ENCODE peak calls at places on chromosomes 5 and 9, in four cellular contexts. L is H1, F is mesendoderm, W is IMR-90. I is an unnamed sample.

GRCh38 chr9:129640871-129641750 is 840 bp downstream of the ASB6 start:
- DNase-seq in L (no peak), F (no peak), W (no peak), I (no peak)

GRCh38 chr9:13491138-13491492 is 211.6 kb upstream of the MPDZ start:
- DNase-seq in F (no peak), L (no peak), W (no peak), I (no peak)

GRCh38 chr9:105053209-105053652 is 125.3 kb upstream of the ABCA1 start:
- DNase-seq in W (peak), L (no peak), F (no peak), I (no peak)

GRCh38 chr9:89929315-89929714 is 324.5 kb downstream of the GADD45G start:
- DNase-seq in F (no peak), W (no peak), L (no peak), I (no peak)

GRCh38 chr5:17854901-17855300 is 220.6 kb downstream of the TAF11L14 start:
- DNase-seq in L (no peak), F (no peak), W (no peak), I (no peak)

GRCh38 chr5:1241509-1242080 is 16.4 kb downstream of the SLC6A18 start:
- DNase-seq in L (no peak), W (no peak), F (no peak), I (no peak)

GRCh38 chr5:16894236-16895057 is 41.6 kb downstream of the MYO10 start:
- DNase-seq in F (peak), L (no peak), W (peak), I (no peak)

GRCh38 chr5:84438456-84438855 is 53.8 kb upstream of the EDIL3 start:
- DNase-seq in W (peak), F (no peak), L (no peak), I (no peak)

GRCh38 chr5:20562545-20562944 is 574.5 kb upstream of the CDH18 start:
- DNase-seq in W (no peak), F (no peak), L (no peak), I (no peak)

GRCh38 chr9:92631452-92632211 is 38.3 kb downstream of the IPPK start:
- DNase-seq in L (no peak), W (no peak), F (no peak), I (peak)

GRCh38 chr5:172038167-172038566 is 31.7 kb upstream of the FBXW11 start:
- DNase-seq in L (no peak), F (no peak), W (no peak), I (no peak)

GRCh38 chr9:7342229-7342628 is 457.3 kb downstream of the DMAC1 start:
- DNase-seq in L (no peak), F (no peak), W (no peak), I (no peak)

GRCh38 chr5:75909223-75909622 is 174.0 kb upstream of the SV2C start:
- DNase-seq in L (no peak), F (no peak), W (no peak), I (no peak)
- H4K5ac ChIP-seq in L (no peak), F (no peak), W (no peak), I (no peak)

GRCh38 chr9:110308504-110309109 is 29.1 kb downstream of the TXNDC8 start:
- DNase-seq in F (no peak), L (no peak), W (no peak), I (no peak)
- H3K4me2 ChIP-seq in F (no peak), L (no peak), W (no peak), I (no peak)

GRCh38 chr9:97906236-97906831 is 16.0 kb downstream of the TRMO start:
- DNase-seq in L (no peak), F (no peak), W (no peak), I (no peak)
- H4K5ac ChIP-seq in L (no peak), F (no peak), W (no peak), I (no peak)

GRCh38 chr5:147140558-147140957 is 94.3 kb upstream of the STK32A start:
- DNase-seq in L (no peak), W (no peak), F (no peak), I (no peak)

GRCh38 chr5:147148715-147149114 is 86.1 kb upstream of the STK32A start:
- DNase-seq in W (no peak), L (no peak), F (no peak), I (no peak)

DNA sequence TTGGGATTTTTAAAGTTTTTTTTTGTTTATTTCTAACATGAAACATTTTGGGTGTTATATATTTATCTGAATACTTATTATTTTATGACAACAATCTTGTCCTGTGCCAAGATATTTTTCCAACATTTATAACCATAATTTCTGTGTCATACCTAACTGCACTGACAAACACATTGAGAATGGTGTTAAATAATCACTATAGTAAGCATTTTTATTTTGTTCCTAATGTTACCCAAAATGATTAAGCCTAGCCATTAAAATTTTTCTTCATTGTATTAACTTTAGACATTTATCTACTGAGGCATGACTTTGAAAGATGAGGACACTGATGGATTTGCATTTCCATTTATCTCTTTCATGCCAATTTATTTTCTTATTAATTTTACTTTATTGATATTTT is 91.6 kb upstream of the STK32A start:
- DNase-seq in W (no peak), F (no peak), L (no peak), I (no peak)
- H3K4me2 ChIP-seq in W (no peak), F (no peak), L (no peak), I (no peak)

GRCh38 chr5:150092159-150092787 is 5.9 kb upstream of the CSF1R start:
- DNase-seq in L (peak), F (no peak), W (no peak), I (no peak)
- H4K5ac ChIP-seq in L (no peak), F (no peak), W (no peak), I (no peak)

GRCh38 chr9:84669293-84670105 is at the start of gene NTRK2:
- DNase-seq in W (peak), F (peak), L (peak), I (peak)

GRCh38 chr9:84668204-84669007 is 1.1 kb upstream of the NTRK2 start:
- DNase-seq in W (peak), F (peak), L (peak), I (peak)

GRCh38 chr9:84670106-84670800 is 724 bp downstream of the NTRK2 start:
- DNase-seq in F (peak), W (no peak), L (peak), I (peak)

GRCh38 chr9:84669008-84669292 is 579 bp upstream of the NTRK2 start:
- DNase-seq in W (no peak), L (no peak), F (no peak), I (no peak)

DNA sequence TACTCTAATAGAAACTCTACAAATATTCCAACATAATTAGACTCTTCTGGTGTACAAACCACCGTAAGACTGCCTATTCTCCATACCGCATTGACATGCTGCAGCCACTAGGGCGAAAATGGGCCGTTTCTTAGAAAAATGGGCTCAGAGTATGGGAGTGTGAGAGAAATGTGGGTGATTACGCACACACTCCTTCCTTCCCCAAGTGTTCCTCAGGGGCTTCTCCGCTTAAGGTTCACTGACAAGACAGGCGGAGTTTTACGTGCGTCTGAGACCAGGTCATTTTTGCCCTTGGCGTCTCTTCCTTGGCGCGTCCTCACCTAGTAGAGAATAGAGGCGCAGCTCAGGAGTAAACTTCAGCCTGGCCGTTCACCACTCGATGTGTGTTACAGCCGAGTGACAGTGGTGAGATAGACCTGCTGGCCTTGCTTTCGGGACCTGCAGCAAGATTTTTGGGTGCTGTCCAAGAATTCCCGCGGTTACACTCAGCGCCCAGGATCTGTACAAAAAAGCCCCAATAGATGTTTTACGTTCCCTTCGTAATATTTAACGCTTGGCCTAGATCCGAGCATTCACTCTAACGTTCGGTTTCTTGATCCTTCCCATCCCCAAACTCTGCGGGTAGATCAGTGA is 1.8 kb upstream of the NTRK2 start:
- DNase-seq in W (peak), L (peak), F (peak), I (peak)
- H3K4me2 ChIP-seq in W (no peak), L (peak), F (peak), I (peak)

GRCh38 chr9:115413304-115413703 is 295.3 kb upstream of the TNC start:
- DNase-seq in L (no peak), W (no peak), F (no peak), I (no peak)

GRCh38 chr9:115414561-115414960 is 296.6 kb upstream of the TNC start:
- DNase-seq in W (no peak), F (no peak), L (no peak), I (no peak)

GRCh38 chr9:115413766-115414382 is 295.9 kb upstream of the TNC start:
- DNase-seq in L (no peak), F (no peak), W (no peak), I (no peak)

GRCh38 chr9:115411516-115411915 is 293.6 kb upstream of the TNC start:
- DNase-seq in F (peak), L (no peak), W (peak), I (no peak)

DNA sequence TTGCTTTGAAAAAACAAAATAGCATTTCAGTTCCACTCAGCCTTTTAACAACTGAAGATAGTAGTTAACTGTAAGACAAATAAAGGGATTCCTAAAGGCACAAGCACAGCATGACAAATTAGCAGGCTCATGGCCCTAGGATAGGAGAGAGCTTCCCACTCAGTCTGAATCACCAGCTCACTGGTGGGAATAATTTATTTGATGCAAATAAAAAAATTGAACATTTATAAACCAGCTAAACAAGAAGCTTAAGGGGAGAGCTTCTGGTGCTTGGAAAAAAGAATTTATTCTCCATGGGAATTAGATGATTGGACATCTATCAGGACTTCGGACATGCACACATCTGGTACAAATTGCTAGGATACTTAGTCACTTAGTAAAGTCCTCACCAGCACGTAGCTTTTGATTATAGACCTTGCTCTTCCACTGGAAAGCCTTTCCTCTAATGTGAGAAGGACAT is 294.1 kb upstream of the TNC start:
- DNase-seq in L (no peak), W (peak), F (peak), I (no peak)
- H4K5ac ChIP-seq in L (no peak), W (peak), F (no peak), I (no peak)

GRCh38 chr9:14824481-14824880 is 85.7 kb downstream of the FREM1 start:
- DNase-seq in W (no peak), F (no peak), L (no peak), I (no peak)
- H3K4me2 ChIP-seq in W (no peak), F (no peak), L (no peak), I (no peak)

I was measured in H9.